ENCODE peak calls at places on chromosomes 12 and 14, in five cellular contexts. V is heart left ventricle, G is HCT116, N is testis, P is Peyer's patch. L is an unnamed sample.
A peak's percentile ranks its signal among the peaks of the same experiment; 100 is the strongest.

GRCh38 chr14:103500148-103500990 is 22.3 kb downstream of the CKB start:
- DNase-seq in V (peak; percentile 88), N (peak; percentile 98), P (peak; percentile 84), G (no peak), L (peak; percentile 94)

GRCh38 chr14:52834440-52834842 is 43.0 kb upstream of the GNPNAT1 start:
- DNase-seq in P (no peak), N (no peak), G (no peak), V (no peak), L (no peak)

GRCh38 chr14:23112359-23113178 is 6.5 kb downstream of the CEBPE start:
- DNase-seq in V (no peak), N (no peak), G (no peak), P (no peak), L (peak; percentile 61)

GRCh38 chr12:43749016-43749415 is 9.6 kb downstream of the PUS7L start:
- DNase-seq in P (no peak), N (no peak), V (no peak), G (no peak), L (no peak)

GRCh38 chr14:68814376-68815287 is 21.8 kb upstream of the ZFP36L1 start:
- DNase-seq in P (peak; percentile 90), N (peak; percentile 54), V (no peak), G (no peak), L (no peak)

GRCh38 chr12:2783936-2784600 is 10.7 kb upstream of the FKBP4 start:
- DNase-seq in N (peak; percentile 73), G (peak; percentile 23), V (peak; percentile 81), P (no peak), L (peak; percentile 73)

GRCh38 chr14:67526676-67527459 is 6.2 kb upstream of the PLEKHH1 start:
- DNase-seq in N (peak; percentile 51), V (no peak), G (peak; percentile 59), P (peak; percentile 40), L (no peak)

GRCh38 chr14:68106456-68106855 is 286.9 kb downstream of the RAD51B start:
- DNase-seq in N (no peak), G (no peak), P (no peak), V (no peak), L (no peak)

GRCh38 chr14:74712499-74713394 is at the start of the genes AREL1 and FCF1:
- DNase-seq in P (peak; percentile 82), V (peak; percentile 81), G (peak; percentile 85), N (peak; percentile 94), L (peak; percentile 64)

GRCh38 chr14:103361868-103362267 is 23.3 kb upstream of the MARK3 start:
- DNase-seq in N (no peak), G (peak; percentile 63), V (no peak), P (no peak), L (no peak)

GRCh38 chr14:88551094-88551870 is 3.5 kb downstream of the PTPN21 start:
- DNase-seq in P (no peak), V (peak; percentile 83), N (peak; percentile 85), G (peak; percentile 58), L (peak; percentile 90)

GRCh38 chr14:38143651-38144505 is 63.8 kb upstream of the SSTR1 start:
- DNase-seq in V (no peak), N (no peak), G (no peak), P (no peak), L (no peak)

GRCh38 chr12:103855036-103855712 is 14.1 kb upstream of the NT5DC3 start:
- DNase-seq in V (no peak), G (no peak), P (no peak), N (no peak), L (no peak)

GRCh38 chr12:59486827-59487226 is 109.0 kb upstream of the SLC16A7 start:
- DNase-seq in G (no peak), N (no peak), V (no peak), P (no peak), L (no peak)

GRCh38 chr12:1587927-1588573 is 6.3 kb downstream of the FBXL14 start:
- DNase-seq in P (no peak), V (no peak), N (no peak), G (no peak), L (no peak)

GRCh38 chr14:102183922-102184677 is 44.4 kb downstream of the WDR20 start:
- DNase-seq in G (no peak), V (no peak), P (no peak), N (no peak), L (no peak)

GRCh38 chr14:84885061-84885460 is 644.9 kb upstream of the FLRT2 start:
- DNase-seq in P (no peak), G (no peak), N (no peak), V (no peak), L (no peak)

GRCh38 chr14:95346266-95346665 is 26.6 kb upstream of the CLMN start:
- DNase-seq in G (no peak), V (no peak), N (no peak), P (no peak), L (no peak)

GRCh38 chr14:34911209-34912150 is 36.3 kb upstream of the BAZ1A start:
- DNase-seq in P (no peak), G (no peak), V (no peak), N (peak; percentile 32), L (no peak)

GRCh38 chr14:51548187-51548586 is 103.5 kb upstream of the FRMD6 start:
- DNase-seq in N (no peak), V (no peak), P (no peak), G (no peak), L (no peak)

GRCh38 chr12:6701078-6701768 is 608 bp upstream of the PIANP start:
- DNase-seq in P (no peak), V (no peak), G (no peak), N (no peak), L (no peak)

GRCh38 chr12:92546826-92547348 is 155.9 kb upstream of the PLEKHG7 start:
- DNase-seq in N (no peak), P (no peak), G (no peak), V (no peak), L (no peak)

GRCh38 chr12:53677612-53678133 is 1.8 kb upstream of the ATP5MC2 start:
- DNase-seq in V (no peak), N (peak; percentile 30), G (no peak), P (no peak), L (no peak)

GRCh38 chr12:23098110-23099049 is 473.4 kb downstream of the ETNK1 start:
- DNase-seq in G (no peak), P (no peak), N (no peak), V (no peak), L (no peak)

GRCh38 chr14:33794791-33795300 is 156.0 kb downstream of the EGLN3 start:
- DNase-seq in P (no peak), N (no peak), G (no peak), V (no peak), L (no peak)

GRCh38 chr14:32711103-32711680 is 227.5 kb upstream of the NPAS3 start:
- DNase-seq in P (no peak), N (peak; percentile 61), V (no peak), G (peak; percentile 6), L (no peak)

GRCh38 chr12:119835068-119835467 is 42.1 kb downstream of the CIT start:
- DNase-seq in P (no peak), G (no peak), N (no peak), V (no peak), L (no peak)

GRCh38 chr12:43292699-43293098 is 259.3 kb downstream of the ADAMTS20 start:
- DNase-seq in P (no peak), N (no peak), G (no peak), V (no peak), L (no peak)

GRCh38 chr12:63151061-63151897 is at the start of gene AVPR1A:
- DNase-seq in G (no peak), P (no peak), N (peak; percentile 18), V (no peak), L (no peak)

DNA sequence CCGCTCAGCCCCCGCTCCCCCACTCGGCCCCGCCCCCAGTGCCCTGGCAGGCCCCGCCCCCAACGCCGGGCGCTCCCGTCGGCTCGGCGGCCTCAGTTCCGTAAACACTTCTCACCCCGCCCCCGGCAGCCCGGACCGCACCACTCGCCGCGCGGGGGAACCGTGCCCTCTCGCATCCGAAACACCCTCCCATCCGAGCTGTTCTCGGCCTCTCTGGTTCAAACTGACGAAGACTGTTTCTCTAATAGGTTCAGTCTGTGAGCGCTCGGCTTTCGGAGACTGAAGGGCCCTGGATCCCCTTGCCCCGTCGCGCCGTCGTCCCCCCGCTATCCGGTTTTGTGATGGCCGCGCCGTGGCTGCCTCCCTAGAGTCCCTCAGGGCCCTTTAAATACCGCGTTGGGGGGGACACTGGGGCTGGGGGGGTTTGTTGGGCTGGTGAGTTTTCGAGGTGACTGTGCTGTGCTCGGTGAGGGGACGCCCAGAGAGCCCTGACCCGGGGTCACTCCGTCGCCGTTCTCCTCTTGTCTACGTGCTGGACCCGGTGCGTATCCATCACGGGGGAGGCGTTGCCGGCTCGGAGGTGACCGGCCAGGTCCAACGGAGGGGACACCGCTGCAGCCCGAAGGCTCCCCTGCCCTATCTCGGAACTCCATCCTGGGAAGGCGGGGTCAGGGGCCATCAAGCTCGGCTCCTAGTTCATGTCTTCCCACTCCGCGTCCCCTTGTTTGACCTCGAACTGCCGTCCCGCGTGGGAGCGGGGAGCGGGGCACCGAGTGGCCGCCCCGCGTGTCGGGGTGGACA is at the start of gene TCP11L2:
- DNase-seq in V (peak; percentile 94), P (peak; percentile 92), N (peak; percentile 93), G (no peak), L (peak; percentile 98)
- TF ChIP-seq POLR2A in V (no peak), P (peak; percentile 48), N (no peak), G (no peak), L (no peak)

DNA sequence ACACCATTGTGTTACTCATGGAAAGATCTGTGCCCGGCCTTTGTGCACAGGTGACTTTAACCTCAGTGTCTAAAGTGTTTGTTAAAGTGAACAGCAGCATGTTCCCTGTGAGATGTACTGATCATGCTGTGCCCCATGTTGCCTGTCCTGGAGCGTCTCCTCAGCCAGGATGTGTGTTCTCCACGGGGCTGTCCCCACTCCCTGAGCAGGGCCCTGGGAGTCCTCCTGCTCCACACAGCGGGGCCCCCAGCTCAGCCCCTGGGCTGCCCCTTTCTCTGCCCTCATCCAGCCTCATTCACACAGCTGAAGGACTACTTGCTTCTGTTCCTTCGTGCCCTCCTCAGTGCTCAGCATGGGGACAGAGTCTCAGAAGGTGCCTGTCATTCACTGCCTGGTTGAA is 131.5 kb downstream of the SLC38A6 start:
- DNase-seq in G (no peak), V (no peak), P (no peak), N (no peak), L (no peak)
- TF ChIP-seq POLR2A in G (no peak), V (no peak), P (no peak), N (no peak), L (no peak)

GRCh38 chr12:116999066-116999465 is 88.3 kb downstream of the FBXW8 start:
- DNase-seq in N (no peak), P (no peak), V (no peak), G (no peak), L (no peak)
- TF ChIP-seq POLR2A in N (no peak), P (no peak), V (no peak), G (no peak), L (no peak)

DNA sequence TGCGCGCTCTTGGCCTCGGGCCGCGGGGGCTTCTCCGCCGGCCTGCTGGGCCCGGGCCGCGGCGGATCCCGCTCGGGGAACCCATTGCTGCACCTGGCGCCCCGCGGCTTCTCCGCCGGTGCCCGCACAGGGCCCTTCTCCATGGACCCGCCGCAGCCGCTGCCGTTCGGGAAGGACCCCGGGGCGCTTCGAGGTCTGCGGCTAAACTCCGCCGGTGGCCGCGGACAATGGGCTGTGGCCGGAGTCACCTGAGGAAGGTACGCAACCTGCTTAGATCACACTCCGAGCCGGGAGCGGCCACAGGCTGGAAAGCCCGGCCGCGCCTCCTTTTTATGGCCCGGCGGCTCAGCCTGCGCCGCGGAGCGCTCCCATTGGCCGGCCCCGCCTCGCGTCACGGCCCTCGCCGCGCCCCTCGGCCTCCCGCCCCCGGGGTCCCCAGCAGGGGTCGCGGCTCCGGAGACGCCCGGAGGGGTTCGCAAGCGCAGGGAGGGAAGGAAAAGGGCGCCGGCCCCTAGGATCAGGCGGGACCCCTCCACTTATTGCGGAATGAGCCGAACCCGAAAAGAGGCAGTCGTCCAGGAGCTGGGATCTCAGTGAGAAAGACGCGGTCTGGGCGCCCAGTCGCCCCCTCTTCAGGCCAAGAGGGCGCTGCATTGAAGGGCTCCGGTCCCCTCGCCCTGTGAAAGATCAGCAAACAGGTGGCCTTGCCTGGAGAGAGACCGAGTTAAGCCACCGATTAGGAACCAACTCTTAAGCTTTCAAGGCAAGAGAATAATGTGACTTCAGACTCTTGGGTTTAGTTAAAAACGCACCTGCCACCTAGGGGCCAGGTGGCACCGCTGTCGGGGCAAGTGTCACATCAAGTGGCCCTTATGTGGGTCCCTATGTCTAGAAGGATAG is at the start of gene GCH1:
- DNase-seq in P (peak; percentile 85), G (peak; percentile 61), N (peak; percentile 89), V (peak; percentile 85), L (peak; percentile 95)
- TF ChIP-seq POLR2A in P (peak; percentile 89), G (peak; percentile 94), N (peak; percentile 52), V (no peak), L (peak; percentile 94)

L was measured in upper lobe of left lung.